ENCODE peak calls at places on chromosomes 6 and 20, in six cellular contexts. One of them, this sample, is unnamed.

GRCh38 chr6:105835373-105835772 is 250.8 kb upstream of the PRDM1 start:
- DNase-seq in hypothalamus: no peak
- DNase-seq in NCI-H1436: peak
- DNase-seq in hippocampal formation: no peak
- DNase-seq in central memory CD4-positive, alpha-beta T cell: no peak
- DNase-seq in GM10248: no peak
- DNase-seq in this sample: no peak

GRCh38 chr6:151170622-151171246 is 69.0 kb upstream of the AKAP12 start:
- DNase-seq in hypothalamus: no peak
- DNase-seq in NCI-H1436: no peak
- DNase-seq in hippocampal formation: no peak
- DNase-seq in central memory CD4-positive, alpha-beta T cell: no peak
- DNase-seq in GM10248: no peak
- DNase-seq in this sample: no peak

GRCh38 chr6:138430361-138431145 is 26.5 kb downstream of the HEBP2 start:
- DNase-seq in hypothalamus: no peak
- DNase-seq in NCI-H1436: no peak
- DNase-seq in hippocampal formation: peak
- DNase-seq in central memory CD4-positive, alpha-beta T cell: no peak
- DNase-seq in GM10248: no peak
- DNase-seq in this sample: no peak

GRCh38 chr6:130681028-130681427 is 146.2 kb upstream of the SMLR1 start:
- DNase-seq in hypothalamus: no peak
- DNase-seq in NCI-H1436: no peak
- DNase-seq in hippocampal formation: no peak
- DNase-seq in central memory CD4-positive, alpha-beta T cell: no peak
- DNase-seq in GM10248: no peak
- DNase-seq in this sample: peak

GRCh38 chr20:36574278-36575065 is 1.1 kb downstream of the TGIF2 start:
- DNase-seq in hypothalamus: no peak
- DNase-seq in NCI-H1436: no peak
- DNase-seq in hippocampal formation: no peak
- DNase-seq in central memory CD4-positive, alpha-beta T cell: peak
- DNase-seq in GM10248: peak
- DNase-seq in this sample: no peak

GRCh38 chr6:51619042-51619799 is 468.2 kb downstream of the PKHD1 start:
- DNase-seq in hypothalamus: no peak
- DNase-seq in NCI-H1436: no peak
- DNase-seq in hippocampal formation: no peak
- DNase-seq in central memory CD4-positive, alpha-beta T cell: no peak
- DNase-seq in GM10248: no peak
- DNase-seq in this sample: no peak

GRCh38 chr6:56399672-56400263 is 152.4 kb upstream of the COL21A1 start:
- DNase-seq in hypothalamus: no peak
- DNase-seq in NCI-H1436: peak
- DNase-seq in hippocampal formation: no peak
- DNase-seq in central memory CD4-positive, alpha-beta T cell: no peak
- DNase-seq in GM10248: no peak
- DNase-seq in this sample: no peak

GRCh38 chr20:63976980-63977391 is 2.5 kb downstream of the SAMD10 start:
- DNase-seq in hypothalamus: no peak
- DNase-seq in NCI-H1436: no peak
- DNase-seq in hippocampal formation: no peak
- DNase-seq in central memory CD4-positive, alpha-beta T cell: no peak
- DNase-seq in GM10248: no peak
- DNase-seq in this sample: no peak

GRCh38 chr6:157984686-157985225 is 3.1 kb downstream of the SYNJ2 start:
- DNase-seq in hypothalamus: no peak
- DNase-seq in NCI-H1436: no peak
- DNase-seq in hippocampal formation: no peak
- DNase-seq in central memory CD4-positive, alpha-beta T cell: no peak
- DNase-seq in GM10248: no peak
- DNase-seq in this sample: no peak

GRCh38 chr20:1827974-1828785 is 67.0 kb upstream of the SIRPA start:
- DNase-seq in hypothalamus: peak
- DNase-seq in NCI-H1436: no peak
- DNase-seq in hippocampal formation: peak
- DNase-seq in central memory CD4-positive, alpha-beta T cell: no peak
- DNase-seq in GM10248: no peak
- DNase-seq in this sample: no peak

GRCh38 chr6:14472964-14473363 is 355.4 kb downstream of the CD83 start:
- DNase-seq in hypothalamus: no peak
- DNase-seq in NCI-H1436: no peak
- DNase-seq in hippocampal formation: no peak
- DNase-seq in central memory CD4-positive, alpha-beta T cell: no peak
- DNase-seq in GM10248: no peak
- DNase-seq in this sample: peak

GRCh38 chr20:1299522-1299921 is 29.4 kb downstream of the SDCBP2 start:
- DNase-seq in hypothalamus: no peak
- DNase-seq in NCI-H1436: peak
- DNase-seq in hippocampal formation: no peak
- DNase-seq in central memory CD4-positive, alpha-beta T cell: peak
- DNase-seq in GM10248: peak
- DNase-seq in this sample: no peak

GRCh38 chr6:24564081-24564480 is 69.3 kb downstream of the ALDH5A1 start:
- DNase-seq in hypothalamus: no peak
- DNase-seq in NCI-H1436: no peak
- DNase-seq in hippocampal formation: no peak
- DNase-seq in central memory CD4-positive, alpha-beta T cell: no peak
- DNase-seq in GM10248: no peak
- DNase-seq in this sample: no peak

GRCh38 chr6:112827793-112828192 is 480.7 kb downstream of the RFPL4B start:
- DNase-seq in hypothalamus: peak
- DNase-seq in NCI-H1436: no peak
- DNase-seq in hippocampal formation: peak
- DNase-seq in central memory CD4-positive, alpha-beta T cell: no peak
- DNase-seq in GM10248: peak
- DNase-seq in this sample: peak

GRCh38 chr20:34872604-34873224 is at the start of gene GGT7:
- DNase-seq in hypothalamus: peak
- DNase-seq in NCI-H1436: peak
- DNase-seq in hippocampal formation: peak
- DNase-seq in central memory CD4-positive, alpha-beta T cell: peak
- DNase-seq in GM10248: peak
- DNase-seq in this sample: peak

GRCh38 chr6:12955996-12956395 is 239.4 kb downstream of the PHACTR1 start:
- DNase-seq in hypothalamus: no peak
- DNase-seq in NCI-H1436: no peak
- DNase-seq in hippocampal formation: no peak
- DNase-seq in central memory CD4-positive, alpha-beta T cell: no peak
- DNase-seq in GM10248: no peak
- DNase-seq in this sample: no peak

GRCh38 chr6:69179681-69180080 is 544.6 kb downstream of the ADGRB3 start:
- DNase-seq in hypothalamus: no peak
- DNase-seq in NCI-H1436: no peak
- DNase-seq in hippocampal formation: no peak
- DNase-seq in central memory CD4-positive, alpha-beta T cell: no peak
- DNase-seq in GM10248: no peak
- DNase-seq in this sample: no peak

GRCh38 chr6:157714153-157714490 is 108.9 kb upstream of the SNX9 start:
- DNase-seq in hypothalamus: no peak
- DNase-seq in NCI-H1436: no peak
- DNase-seq in hippocampal formation: no peak
- DNase-seq in central memory CD4-positive, alpha-beta T cell: no peak
- DNase-seq in GM10248: no peak
- DNase-seq in this sample: peak

GRCh38 chr6:20569000-20569610 is 34.8 kb downstream of the CDKAL1 start:
- DNase-seq in hypothalamus: no peak
- DNase-seq in NCI-H1436: peak
- DNase-seq in hippocampal formation: no peak
- DNase-seq in central memory CD4-positive, alpha-beta T cell: no peak
- DNase-seq in GM10248: no peak
- DNase-seq in this sample: no peak

GRCh38 chr6:53898026-53898795 is 103.4 kb downstream of the LRRC1 start:
- DNase-seq in hypothalamus: no peak
- DNase-seq in NCI-H1436: no peak
- DNase-seq in hippocampal formation: no peak
- DNase-seq in central memory CD4-positive, alpha-beta T cell: no peak
- DNase-seq in GM10248: no peak
- DNase-seq in this sample: no peak

GRCh38 chr20:31566332-31566657 is 38.8 kb upstream of the ID1 start:
- DNase-seq in hypothalamus: no peak
- DNase-seq in NCI-H1436: no peak
- DNase-seq in hippocampal formation: no peak
- DNase-seq in central memory CD4-positive, alpha-beta T cell: no peak
- DNase-seq in GM10248: no peak
- DNase-seq in this sample: no peak

GRCh38 chr6:135703621-135704020 is 147.9 kb upstream of the PDE7B start:
- DNase-seq in hypothalamus: no peak
- DNase-seq in NCI-H1436: no peak
- DNase-seq in hippocampal formation: no peak
- DNase-seq in central memory CD4-positive, alpha-beta T cell: no peak
- DNase-seq in GM10248: peak
- DNase-seq in this sample: no peak

GRCh38 chr20:40977218-40977617 is 51.4 kb upstream of the TOP1 start:
- DNase-seq in hypothalamus: no peak
- DNase-seq in NCI-H1436: no peak
- DNase-seq in hippocampal formation: no peak
- DNase-seq in central memory CD4-positive, alpha-beta T cell: no peak
- DNase-seq in GM10248: no peak
- DNase-seq in this sample: no peak

GRCh38 chr20:48374986-48375715 is 452.6 kb downstream of the PREX1 start:
- DNase-seq in hypothalamus: no peak
- DNase-seq in NCI-H1436: no peak
- DNase-seq in hippocampal formation: no peak
- DNase-seq in central memory CD4-positive, alpha-beta T cell: no peak
- DNase-seq in GM10248: no peak
- DNase-seq in this sample: no peak

GRCh38 chr6:30349411-30350177 is 4.6 kb downstream of the RPP21 start:
- DNase-seq in hypothalamus: no peak
- DNase-seq in NCI-H1436: no peak
- DNase-seq in hippocampal formation: no peak
- DNase-seq in central memory CD4-positive, alpha-beta T cell: no peak
- DNase-seq in GM10248: no peak
- DNase-seq in this sample: no peak

GRCh38 chr6:111872521-111873177 is 603 bp downstream of the FYN start:
- DNase-seq in hypothalamus: peak
- DNase-seq in NCI-H1436: peak
- DNase-seq in hippocampal formation: peak
- DNase-seq in central memory CD4-positive, alpha-beta T cell: peak
- DNase-seq in GM10248: peak
- DNase-seq in this sample: no peak

GRCh38 chr20:52748235-52748950 is 223.8 kb upstream of the TSHZ2 start:
- DNase-seq in hypothalamus: no peak
- DNase-seq in NCI-H1436: no peak
- DNase-seq in hippocampal formation: no peak
- DNase-seq in central memory CD4-positive, alpha-beta T cell: no peak
- DNase-seq in GM10248: no peak
- DNase-seq in this sample: no peak

GRCh38 chr6:15744824-15745402 is 82.1 kb upstream of the DTNBP1 start:
- DNase-seq in hypothalamus: no peak
- DNase-seq in NCI-H1436: no peak
- DNase-seq in hippocampal formation: no peak
- DNase-seq in central memory CD4-positive, alpha-beta T cell: no peak
- DNase-seq in GM10248: no peak
- DNase-seq in this sample: no peak

GRCh38 chr6:99184696-99185095 is 164.8 kb downstream of the FAXC start:
- DNase-seq in hypothalamus: no peak
- DNase-seq in NCI-H1436: no peak
- DNase-seq in hippocampal formation: no peak
- DNase-seq in central memory CD4-positive, alpha-beta T cell: no peak
- DNase-seq in GM10248: no peak
- DNase-seq in this sample: no peak

GRCh38 chr6:56708810-56709597 is 66.3 kb upstream of the DST start:
- DNase-seq in hypothalamus: no peak
- DNase-seq in NCI-H1436: peak
- DNase-seq in hippocampal formation: peak
- DNase-seq in central memory CD4-positive, alpha-beta T cell: no peak
- DNase-seq in GM10248: peak
- DNase-seq in this sample: peak

GRCh38 chr20:41160686-41161085 is 23.3 kb downstream of the PLCG1 start:
- DNase-seq in hypothalamus: no peak
- DNase-seq in NCI-H1436: no peak
- DNase-seq in hippocampal formation: no peak
- DNase-seq in central memory CD4-positive, alpha-beta T cell: no peak
- DNase-seq in GM10248: no peak
- DNase-seq in this sample: no peak

GRCh38 chr20:53934421-53935352 is 135.7 kb downstream of the BCAS1 start:
- DNase-seq in hypothalamus: no peak
- DNase-seq in NCI-H1436: no peak
- DNase-seq in hippocampal formation: no peak
- DNase-seq in central memory CD4-positive, alpha-beta T cell: peak
- DNase-seq in GM10248: peak
- DNase-seq in this sample: peak

GRCh38 chr6:16040282-16040974 is 88.5 kb upstream of the MYLIP start:
- DNase-seq in hypothalamus: no peak
- DNase-seq in NCI-H1436: no peak
- DNase-seq in hippocampal formation: no peak
- DNase-seq in central memory CD4-positive, alpha-beta T cell: no peak
- DNase-seq in GM10248: no peak
- DNase-seq in this sample: no peak

GRCh38 chr6:141033101-141033500 is 1099.6 kb upstream of the GJE1 start:
- DNase-seq in hypothalamus: no peak
- DNase-seq in NCI-H1436: no peak
- DNase-seq in hippocampal formation: no peak
- DNase-seq in central memory CD4-positive, alpha-beta T cell: no peak
- DNase-seq in GM10248: no peak
- DNase-seq in this sample: no peak

GRCh38 chr6:138622967-138623366 is 123.7 kb upstream of the NHSL1 start:
- DNase-seq in hypothalamus: no peak
- DNase-seq in NCI-H1436: no peak
- DNase-seq in hippocampal formation: no peak
- DNase-seq in central memory CD4-positive, alpha-beta T cell: no peak
- DNase-seq in GM10248: no peak
- DNase-seq in this sample: no peak

GRCh38 chr20:35207950-35208611 is 18.4 kb upstream of the MMP24 start:
- DNase-seq in hypothalamus: peak
- DNase-seq in NCI-H1436: peak
- DNase-seq in hippocampal formation: peak
- DNase-seq in central memory CD4-positive, alpha-beta T cell: peak
- DNase-seq in GM10248: peak
- DNase-seq in this sample: peak